ENCODE peak calls at places on chromosomes 6 and 20, in five cellular contexts. L, C, D, T and O are unnamed samples. For H3K4me1, the result is how much of the 10 kb centered on the place peaks cover.

GRCh38 chr20:45313943-45314342 is 5.8 kb upstream of the MATN4 start:
- DNase-seq in C (no peak), L (no peak), D (no peak), T (no peak), O (no peak)

GRCh38 chr20:819680-820327 is 13.7 kb upstream of the FAM110A start:
- DNase-seq in D (no peak), C (no peak), L (no peak), T (no peak), O (no peak)

GRCh38 chr20:32539063-32539816 is 45.9 kb downstream of the NOL4L start:
- DNase-seq in C (no peak), D (no peak), L (peak), T (peak), O (no peak)

GRCh38 chr20:1651268-1651667 is 6.3 kb downstream of the SIRPG start:
- DNase-seq in L (peak), C (no peak), T (no peak), D (no peak), O (no peak)

GRCh38 chr6:104711371-104711770 is 148.3 kb downstream of the HACE1 start:
- DNase-seq in D (no peak), T (no peak), C (peak), L (no peak), O (peak)

GRCh38 chr20:43448748-43449535 is 8.8 kb upstream of the SRSF6 start:
- DNase-seq in D (peak), T (peak), L (peak), C (peak), O (peak)

GRCh38 chr6:122995930-122996796 is at the start of gene CLVS2:
- DNase-seq in T (no peak), L (no peak), D (peak), C (peak), O (no peak)

GRCh38 chr20:18004389-18005031 is 35.7 kb downstream of the MGME1 start:
- DNase-seq in T (no peak), D (no peak), C (no peak), L (no peak), O (no peak)

GRCh38 chr6:39929039-39929732 is 5.1 kb downstream of the MOCS1 start:
- DNase-seq in D (no peak), C (no peak), T (no peak), L (no peak), O (no peak)

GRCh38 chr6:108526739-108527174 is 34.0 kb upstream of the FOXO3 start:
- DNase-seq in L (no peak), D (peak), C (peak), T (no peak), O (peak)

GRCh38 chr6:11427827-11428245 is 109.7 kb upstream of the TMEM170B start:
- DNase-seq in C (no peak), D (no peak), T (no peak), L (no peak), O (peak)

GRCh38 chr6:11427091-11427739 is 110.3 kb upstream of the TMEM170B start:
- DNase-seq in L (no peak), C (no peak), T (no peak), D (no peak), O (no peak)

GRCh38 chr6:11425431-11425871 is 112.1 kb upstream of the TMEM170B start:
- DNase-seq in D (no peak), C (no peak), L (no peak), T (no peak), O (no peak)

GRCh38 chr6:11425876-11426275 is 111.7 kb upstream of the TMEM170B start:
- DNase-seq in C (no peak), T (no peak), L (no peak), D (no peak), O (no peak)

GRCh38 chr6:11426571-11426970 is 111.0 kb upstream of the TMEM170B start:
- DNase-seq in T (no peak), L (no peak), C (no peak), D (no peak), O (no peak)
- H3K4me1 ChIP-seq in T (under half), L (under half), C (under half), D (under half), O (half or more)

GRCh38 chr20:64068381-64069208 is 5.6 kb downstream of the TCEA2 start:
- DNase-seq in C (no peak), T (no peak), L (no peak), D (no peak), O (no peak)
- H3K9ac ChIP-seq in C (no peak), T (no peak), L (no peak), D (no peak), O (no peak)

DNA sequence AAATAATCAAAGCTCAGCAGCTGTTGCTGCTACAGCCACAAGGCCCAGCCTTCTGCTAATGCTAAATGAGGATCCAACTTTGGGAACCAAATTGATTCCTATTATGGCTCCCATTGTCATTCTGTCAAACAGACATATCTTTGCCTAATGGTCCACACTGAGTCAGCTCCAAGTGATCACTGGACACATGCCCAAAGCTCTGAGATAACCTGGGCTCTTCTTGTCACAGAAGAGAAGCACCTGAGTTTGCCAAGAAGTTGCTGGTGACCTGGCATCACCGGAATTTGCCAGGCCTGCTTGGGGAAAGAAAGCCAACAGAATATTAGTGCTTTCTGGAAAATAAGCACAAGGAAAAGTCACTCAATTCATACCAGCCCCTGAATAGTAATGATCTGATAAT is 5.8 kb downstream of the TNFRSF21 start:
- DNase-seq in L (no peak), T (no peak), C (no peak), D (no peak), O (no peak)
- H3K4me1 ChIP-seq in L (under half), T (under half), C (under half), D (under half), O (half or more)

DNA sequence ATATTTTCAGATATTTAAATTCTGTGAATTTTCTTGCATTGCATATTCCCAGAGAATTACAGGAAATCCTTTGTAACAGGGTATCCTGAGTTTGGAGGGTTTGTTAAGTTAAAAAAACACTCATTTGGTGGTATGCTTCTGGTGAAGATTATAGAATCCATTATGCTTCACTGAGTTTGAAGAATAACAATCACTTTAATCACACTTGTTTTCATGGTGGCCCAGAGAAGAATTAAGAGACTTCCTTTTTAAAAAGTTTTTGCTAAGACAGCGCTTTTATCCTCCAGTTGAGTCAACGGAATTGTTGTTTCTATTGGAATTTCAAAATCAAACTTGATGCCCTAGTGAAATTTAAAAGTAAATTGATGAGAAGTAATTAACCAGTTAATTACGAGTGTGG is 17.4 kb downstream of the PLEKHG1 start:
- DNase-seq in L (no peak), C (no peak), D (no peak), T (no peak), O (no peak)
- H3K9ac ChIP-seq in L (no peak), C (no peak), D (no peak), T (no peak), O (no peak)

GRCh38 chr20:51536116-51537069 is 6.1 kb downstream of the NFATC2 start:
- DNase-seq in C (no peak), L (no peak), D (no peak), T (no peak), O (no peak)
- H3K4me1 ChIP-seq in C (under half), L (under half), D (under half), T (under half), O (under half)